ENCODE peak calls at places on chromosome 1, in five cellular contexts. One of them, this sample, is unnamed.

GRCh38 chr1:68442822-68443556 is 6.8 kb downstream of the RPE65 start:
- DNase-seq in kidney: no peak
- DNase-seq in testis: peak
- DNase-seq in fibroblast of lung: peak
- DNase-seq in tibial artery: peak
- DNase-seq in this sample: peak

GRCh38 chr1:36553591-36554417 is 71.1 kb upstream of the CSF3R start:
- DNase-seq in kidney: peak
- DNase-seq in testis: peak
- DNase-seq in fibroblast of lung: peak
- DNase-seq in tibial artery: peak
- DNase-seq in this sample: peak

GRCh38 chr1:165259706-165260105 is 96.8 kb downstream of the LMX1A start:
- DNase-seq in kidney: no peak
- DNase-seq in testis: no peak
- DNase-seq in fibroblast of lung: no peak
- DNase-seq in tibial artery: no peak
- DNase-seq in this sample: no peak

GRCh38 chr1:32221980-32222751 is at the start of the genes EIF3I and TMEM234:
- DNase-seq in kidney: peak
- DNase-seq in testis: peak
- DNase-seq in fibroblast of lung: peak
- DNase-seq in tibial artery: peak
- DNase-seq in this sample: peak

GRCh38 chr1:227938911-227939790 is 8.6 kb downstream of the WNT9A start:
- DNase-seq in kidney: peak
- DNase-seq in testis: no peak
- DNase-seq in fibroblast of lung: no peak
- DNase-seq in tibial artery: peak
- DNase-seq in this sample: no peak

GRCh38 chr1:27144920-27145661 is 9.8 kb downstream of the SLC9A1 start:
- DNase-seq in kidney: peak
- DNase-seq in testis: peak
- DNase-seq in fibroblast of lung: peak
- DNase-seq in tibial artery: no peak
- DNase-seq in this sample: peak

GRCh38 chr1:204659061-204659460 is 26.5 kb downstream of the LRRN2 start:
- DNase-seq in kidney: no peak
- DNase-seq in testis: no peak
- DNase-seq in fibroblast of lung: peak
- DNase-seq in tibial artery: no peak
- DNase-seq in this sample: no peak

GRCh38 chr1:28482138-28482537 is 23.7 kb upstream of the RCC1 start:
- DNase-seq in kidney: no peak
- DNase-seq in testis: no peak
- DNase-seq in fibroblast of lung: no peak
- DNase-seq in tibial artery: no peak
- DNase-seq in this sample: no peak

GRCh38 chr1:157403608-157404007 is 148.7 kb downstream of the FCRL5 start:
- DNase-seq in kidney: no peak
- DNase-seq in testis: no peak
- DNase-seq in fibroblast of lung: no peak
- DNase-seq in tibial artery: no peak
- DNase-seq in this sample: peak

GRCh38 chr1:20672265-20672632 is 11.1 kb upstream of the DDOST start:
- DNase-seq in kidney: no peak
- DNase-seq in testis: no peak
- DNase-seq in fibroblast of lung: no peak
- DNase-seq in tibial artery: no peak
- DNase-seq in this sample: no peak

GRCh38 chr1:30719406-30720270 is 3.7 kb downstream of the MATN1 start:
- DNase-seq in kidney: no peak
- DNase-seq in testis: no peak
- DNase-seq in fibroblast of lung: peak
- DNase-seq in tibial artery: no peak
- DNase-seq in this sample: peak

GRCh38 chr1:62452951-62453350 is 16.1 kb downstream of the USP1 start:
- DNase-seq in kidney: no peak
- DNase-seq in testis: no peak
- DNase-seq in fibroblast of lung: peak
- DNase-seq in tibial artery: no peak
- DNase-seq in this sample: no peak

GRCh38 chr1:42936309-42937078 is 22.2 kb downstream of the SLC2A1 start:
- DNase-seq in kidney: peak
- DNase-seq in testis: peak
- DNase-seq in fibroblast of lung: peak
- DNase-seq in tibial artery: no peak
- DNase-seq in this sample: peak

GRCh38 chr1:2230781-2231666 is 2.9 kb downstream of the SKI start:
- DNase-seq in kidney: peak
- DNase-seq in testis: peak
- DNase-seq in fibroblast of lung: no peak
- DNase-seq in tibial artery: peak
- DNase-seq in this sample: no peak

GRCh38 chr1:68372487-68372886 is 77.3 kb downstream of the RPE65 start:
- DNase-seq in kidney: no peak
- DNase-seq in testis: no peak
- DNase-seq in fibroblast of lung: no peak
- DNase-seq in tibial artery: no peak
- DNase-seq in this sample: no peak

GRCh38 chr1:37038079-37038702 is 3.9 kb upstream of the GRIK3 start:
- DNase-seq in kidney: no peak
- DNase-seq in testis: peak
- DNase-seq in fibroblast of lung: no peak
- DNase-seq in tibial artery: no peak
- DNase-seq in this sample: peak

GRCh38 chr1:87864676-87865075 is 536.0 kb downstream of the LMO4 start:
- DNase-seq in kidney: no peak
- DNase-seq in testis: no peak
- DNase-seq in fibroblast of lung: no peak
- DNase-seq in tibial artery: no peak
- DNase-seq in this sample: no peak

GRCh38 chr1:150021191-150021688 is 10.7 kb upstream of the OTUD7B start:
- DNase-seq in kidney: no peak
- DNase-seq in testis: no peak
- DNase-seq in fibroblast of lung: no peak
- DNase-seq in tibial artery: no peak
- DNase-seq in this sample: no peak

GRCh38 chr1:245797592-245798366 is 643.0 kb downstream of the KIF26B start:
- DNase-seq in kidney: no peak
- DNase-seq in testis: peak
- DNase-seq in fibroblast of lung: peak
- DNase-seq in tibial artery: no peak
- DNase-seq in this sample: peak